ENCODE peak calls at places on chromosomes 13 and 19, in ten cellular contexts. G is omental fat pad; J is GM10248; Y is immature natural killer cell; R is breast epithelium; C is thoracic aorta; W is stimulated activated CD4-positive, alpha-beta T cell treated with anti-CD3 and anti-CD28 coated beads, Interleukin-4, amount 100 ng/mL, for 4 hours; T is esophagus muscularis mucosa; L is NCI-H82; I is AG09309. D is an unnamed sample.

GRCh38 chr13:21344662-21345176 is 114.4 kb downstream of the ZDHHC20 start:
- DNase-seq in W (no peak), Y (peak; percentile 56), R (no peak), G (no peak), T (no peak), C (no peak), L (no peak), J (no peak), I (no peak), D (no peak)

GRCh38 chr13:101258071-101258470 is 158.2 kb downstream of the NALCN start:
- DNase-seq in Y (no peak), I (peak; percentile 52), L (no peak), J (peak; percentile 24), C (no peak), R (no peak), G (no peak), T (no peak), W (peak; percentile 4), D (no peak)

GRCh38 chr13:94641432-94641941 is 39.8 kb downstream of the GPR180 start:
- DNase-seq in I (peak; percentile 43), C (no peak), G (no peak), J (no peak), T (no peak), Y (no peak), L (no peak), R (no peak), W (no peak), D (no peak)

GRCh38 chr13:41356788-41357187 is 45.7 kb downstream of the NAA16 start:
- DNase-seq in I (no peak), Y (peak; percentile 17), J (no peak), C (no peak), L (no peak), W (no peak), G (no peak), T (no peak), R (no peak), D (no peak)

GRCh38 chr19:51735759-51736449 is 12.1 kb upstream of the HAS1 start:
- DNase-seq in C (peak; percentile 41), T (no peak), L (no peak), I (peak; percentile 82), Y (no peak), G (no peak), R (peak; percentile 21), J (no peak), W (no peak), D (peak; percentile 84)

GRCh38 chr13:110458017-110458416 is 103.5 kb downstream of the RAB20 start:
- DNase-seq in T (no peak), W (no peak), G (no peak), J (no peak), I (no peak), C (no peak), L (no peak), R (no peak), Y (no peak), D (no peak)

GRCh38 chr13:30859326-30859725 is 46.7 kb upstream of the MEDAG start:
- DNase-seq in C (no peak), L (no peak), W (no peak), I (no peak), Y (no peak), J (no peak), T (no peak), R (no peak), G (no peak), D (no peak)

GRCh38 chr19:45817725-45818301 is 2.7 kb upstream of the RSPH6A start:
- DNase-seq in C (no peak), W (no peak), L (no peak), Y (no peak), R (peak; percentile 50), I (no peak), T (no peak), G (no peak), J (no peak), D (no peak)

GRCh38 chr19:8731428-8732169 is 10.2 kb downstream of the OR2Z1 start:
- DNase-seq in G (no peak), R (no peak), W (no peak), Y (no peak), C (no peak), L (no peak), T (no peak), I (no peak), J (no peak), D (no peak)

GRCh38 chr13:22009500-22009899 is 338.6 kb downstream of the FGF9 start:
- DNase-seq in R (no peak), T (no peak), Y (no peak), J (no peak), L (no peak), C (no peak), G (no peak), I (no peak), W (no peak), D (no peak)

GRCh38 chr19:10332158-10332964 is 968 bp downstream of the RAVER1 start:
- DNase-seq in I (no peak), C (no peak), L (peak; percentile 42), Y (no peak), R (no peak), W (no peak), J (no peak), G (no peak), T (no peak), D (no peak)

GRCh38 chr13:22839554-22840286 is 341.1 kb upstream of the SGCG start:
- DNase-seq in C (no peak), T (no peak), Y (no peak), R (no peak), W (no peak), I (no peak), L (no peak), J (no peak), G (no peak), D (no peak)

GRCh38 chr13:50448535-50448981 is 394.9 kb downstream of the DLEU7 start:
- DNase-seq in L (no peak), T (no peak), C (no peak), G (no peak), R (no peak), J (no peak), I (no peak), Y (no peak), W (no peak), D (no peak)

GRCh38 chr13:50126378-50127016 is 111.3 kb downstream of the KCNRG start:
- DNase-seq in R (no peak), L (no peak), Y (no peak), I (no peak), T (no peak), C (no peak), J (no peak), W (no peak), G (no peak), D (no peak)

GRCh38 chr13:32001392-32001768 is 30.2 kb upstream of the FRY start:
- DNase-seq in G (no peak), T (no peak), R (no peak), L (peak; percentile 81), J (peak; percentile 70), I (no peak), C (no peak), W (no peak), Y (peak; percentile 13), D (no peak)

GRCh38 chr19:32743021-32743420 is 23.5 kb downstream of the TDRD12 start:
- DNase-seq in Y (no peak), W (no peak), L (no peak), I (no peak), T (no peak), R (no peak), G (no peak), J (no peak), C (no peak), D (no peak)

GRCh38 chr13:46675016-46675415 is 121.9 kb downstream of the ESD start:
- DNase-seq in C (no peak), G (no peak), I (no peak), Y (no peak), J (no peak), W (no peak), L (no peak), T (no peak), R (no peak), D (no peak)

GRCh38 chr19:5166262-5166661 is 174.3 kb downstream of the PTPRS start:
- DNase-seq in Y (no peak), C (no peak), R (no peak), L (no peak), T (no peak), J (no peak), W (no peak), G (no peak), I (peak; percentile 17), D (no peak)

GRCh38 chr19:5691205-5691929 is 1.3 kb downstream of the RPL36 start:
- DNase-seq in J (no peak), W (peak; percentile 67), R (peak; percentile 63), Y (no peak), I (no peak), T (no peak), G (no peak), C (no peak), L (peak; percentile 53), D (no peak)

GRCh38 chr13:23512762-23513395 is 57.3 kb upstream of the TNFRSF19 start:
- DNase-seq in J (no peak), C (no peak), G (no peak), L (no peak), W (no peak), I (no peak), Y (no peak), R (no peak), T (no peak), D (no peak)

GRCh38 chr19:40542197-40542859 is 34.3 kb upstream of the SHKBP1 start:
- DNase-seq in T (peak; percentile 93), R (no peak), I (no peak), Y (no peak), W (no peak), G (no peak), C (peak; percentile 26), L (peak; percentile 100), J (no peak), D (peak; percentile 76)

GRCh38 chr13:62643007-62643483 is 1227.4 kb upstream of the PCDH20 start:
- DNase-seq in C (no peak), Y (no peak), T (no peak), I (no peak), J (no peak), R (no peak), G (no peak), L (no peak), W (no peak), D (no peak)

GRCh38 chr13:113665582-113666323 is 1.3 kb upstream of the GRK1 start:
- DNase-seq in R (no peak), I (no peak), L (no peak), T (no peak), C (no peak), W (no peak), J (no peak), Y (no peak), G (no peak), D (peak; percentile 52)